ENCODE peak calls at places on chromosomes 3 and 15, in five cellular contexts. P is upper lobe of right lung; R is GM23248; L is naive thymus-derived CD4-positive, alpha-beta T cell; B is IMR-90. W is an unnamed sample. For H3K27me3 and H3K4me1, the result is how much of the 10 kb centered on the place peaks cover.

GRCh38 chr3:190000861-190001196 is 119.9 kb downstream of the P3H2 start:
- DNase-seq in P (no peak), R (no peak), L (no peak), B (no peak), W (no peak)

GRCh38 chr3:141454906-141455602 is 31.8 kb upstream of the RASA2 start:
- DNase-seq in P (no peak), R (peak), L (no peak), B (peak), W (no peak)

GRCh38 chr15:98155356-98155755 is 194.9 kb downstream of the ARRDC4 start:
- DNase-seq in P (no peak), R (peak), L (no peak), B (no peak), W (no peak)

GRCh38 chr3:148990211-148990610 is 1.1 kb upstream of the GYG1 start:
- DNase-seq in P (no peak), R (peak), L (no peak), B (no peak), W (no peak)

GRCh38 chr15:93038064-93038705 is 50.8 kb downstream of the RGMA start:
- DNase-seq in P (peak), R (no peak), L (no peak), B (no peak), W (no peak)

GRCh38 chr15:45457215-45457614 is 65.3 kb downstream of the SLC30A4 start:
- DNase-seq in P (no peak), R (peak), L (no peak), B (no peak), W (peak)

GRCh38 chr3:194772241-194773000 is 86.7 kb downstream of the FAM43A start:
- DNase-seq in P (no peak), R (peak), L (no peak), B (no peak), W (no peak)

GRCh38 chr15:90059208-90059985 is 42.9 kb downstream of the IDH2 start:
- DNase-seq in P (peak), R (no peak), L (peak), B (no peak), W (peak)

GRCh38 chr3:160480931-160481330 is 31.3 kb upstream of the TRIM59 start:
- DNase-seq in P (no peak), R (peak), L (no peak), B (peak), W (no peak)

GRCh38 chr3:81462921-81463320 is 298.5 kb downstream of the GBE1 start:
- DNase-seq in P (no peak), R (no peak), L (no peak), B (no peak), W (no peak)

GRCh38 chr3:71566776-71567175 is 16.8 kb downstream of the FOXP1 start:
- DNase-seq in P (no peak), R (no peak), L (no peak), B (no peak), W (no peak)

GRCh38 chr3:27680517-27681246 is 41.4 kb downstream of the EOMES start:
- DNase-seq in P (no peak), R (no peak), L (no peak), B (no peak), W (no peak)

GRCh38 chr15:90022905-90023700 is 22.0 kb downstream of the ZNF710 start:
- DNase-seq in P (no peak), R (no peak), L (no peak), B (no peak), W (no peak)

DNA sequence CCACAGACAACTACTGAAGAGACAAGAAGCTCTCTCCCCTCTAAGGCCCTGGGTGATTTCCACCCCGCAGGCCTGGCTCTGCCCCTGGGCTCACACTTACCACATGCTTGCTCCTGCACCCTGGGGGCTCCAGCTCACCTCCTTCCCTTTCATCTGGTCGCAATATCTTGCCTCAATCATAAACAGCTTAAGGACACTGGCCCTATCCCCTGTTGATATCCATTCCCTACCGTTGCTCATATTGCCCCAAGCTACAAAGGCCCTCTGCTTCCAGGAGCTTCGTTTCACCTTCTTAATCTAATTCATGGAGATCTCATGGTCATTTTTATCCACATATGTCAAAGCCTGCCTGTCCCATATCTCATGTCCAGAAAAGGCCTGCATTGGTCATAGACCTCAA is 46.0 kb upstream of the TSEN2 start:
- DNase-seq in P (no peak), R (no peak), L (no peak), B (no peak), W (no peak)
- H3K27me3 ChIP-seq in P (under half), R (under half), L (under half), B (under half), W (under half)

GRCh38 chr15:57220220-57220619 is 156.1 kb upstream of the CGNL1 start:
- DNase-seq in P (no peak), R (peak), L (no peak), B (peak), W (no peak)
- H3K4me1 ChIP-seq in P (under half), R (half or more), L (under half), B (under half), W (under half)

GRCh38 chr3:12755754-12756153 is 3.3 kb downstream of the TMEM40 start:
- DNase-seq in P (no peak), R (no peak), L (no peak), B (no peak), W (no peak)

GRCh38 chr3:12753275-12754028 is 5.6 kb downstream of the TMEM40 start:
- DNase-seq in P (no peak), R (no peak), L (no peak), B (no peak), W (no peak)

GRCh38 chr3:12756185-12756584 is 2.9 kb downstream of the TMEM40 start:
- DNase-seq in P (no peak), R (no peak), L (no peak), B (no peak), W (no peak)

GRCh38 chr3:12752803-12753202 is 6.3 kb downstream of the TMEM40 start:
- DNase-seq in P (no peak), R (peak), L (no peak), B (peak), W (no peak)

GRCh38 chr3:12754315-12754714 is 4.7 kb downstream of the TMEM40 start:
- DNase-seq in P (no peak), R (no peak), L (no peak), B (no peak), W (no peak)
- H3K27ac ChIP-seq in P (no peak), R (no peak), L (no peak), B (no peak), W (no peak)

DNA sequence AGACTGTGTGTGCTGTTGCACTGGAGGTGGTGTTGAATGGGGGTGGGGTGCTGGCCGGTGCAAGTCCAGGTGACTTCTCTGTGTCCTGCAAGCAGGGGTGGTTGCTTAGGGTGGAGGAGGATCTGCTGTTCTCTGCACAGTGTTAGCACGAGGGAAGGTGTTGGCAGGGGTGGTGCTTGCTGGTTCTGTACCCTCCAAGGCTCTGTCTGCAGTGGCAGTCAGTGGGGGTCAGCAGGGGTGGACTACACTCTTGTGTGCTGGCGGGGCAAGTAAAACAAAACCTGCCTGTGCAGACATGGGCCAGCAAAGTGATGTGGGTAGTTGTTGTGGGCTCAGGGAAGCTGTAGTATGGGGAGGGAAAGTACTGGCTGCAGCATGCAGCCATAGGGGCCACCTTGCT is 5.5 kb downstream of the ROPN1 start:
- DNase-seq in P (no peak), R (no peak), L (no peak), B (no peak), W (no peak)
- H3K27me3 ChIP-seq in P (under half), R (half or more), L (under half), B (half or more), W (under half)

GRCh38 chr3:14279706-14280061 is 101.1 kb downstream of the LSM3 start:
- DNase-seq in P (no peak), R (no peak), L (no peak), B (no peak), W (no peak)
- H3K4me1 ChIP-seq in P (under half), R (under half), L (under half), B (under half), W (under half)

GRCh38 chr15:67051088-67051659 is 14.2 kb upstream of the SMAD3 start:
- DNase-seq in P (no peak), R (no peak), L (no peak), B (no peak), W (no peak)

GRCh38 chr15:67050062-67050461 is 15.3 kb upstream of the SMAD3 start:
- DNase-seq in P (no peak), R (peak), L (no peak), B (peak), W (no peak)

GRCh38 chr15:67049351-67050044 is 15.9 kb upstream of the SMAD3 start:
- DNase-seq in P (no peak), R (peak), L (no peak), B (peak), W (no peak)

GRCh38 chr15:67048281-67049279 is 16.8 kb upstream of the SMAD3 start:
- DNase-seq in P (peak), R (peak), L (no peak), B (peak), W (no peak)

GRCh38 chr15:67050522-67051087 is 14.8 kb upstream of the SMAD3 start:
- DNase-seq in P (no peak), R (no peak), L (no peak), B (no peak), W (no peak)
- H3K27ac ChIP-seq in P (peak), R (peak), L (no peak), B (peak), W (no peak)

W was measured in effector memory CD4-positive, alpha-beta T cell.